ENCODE peak calls at places on chromosomes 16 and 17, in nine cellular contexts. B is IMR-90, G is A549, K is esophagus muscularis mucosa, A is body of pancreas, Z is esophagus squamous epithelium, J is GM12878, M is gastrocnemius medialis, D is adrenal gland. I is an unnamed sample.

GRCh38 chr17:14320734-14321475 is 20.0 kb downstream of the HS3ST3B1 start:
- DNase-seq in B (no peak), G (no peak), K (no peak), A (no peak), Z (no peak), J (no peak), M (no peak), D (no peak), I (no peak)

GRCh38 chr17:2940352-2940751 is 123.1 kb downstream of the OR1D5 start:
- DNase-seq in B (no peak), G (no peak), K (no peak), A (no peak), Z (no peak), J (no peak), M (no peak), D (no peak), I (no peak)

GRCh38 chr16:54176376-54176901 is 110.1 kb downstream of the IRX3 start:
- DNase-seq in B (no peak), G (no peak), K (no peak), A (peak), Z (no peak), J (no peak), M (no peak), D (no peak), I (no peak)

GRCh38 chr17:41965694-41966375 is 760 bp upstream of the CNP start:
- DNase-seq in B (peak), G (peak), K (no peak), A (peak), Z (no peak), J (no peak), M (no peak), D (peak), I (no peak)

GRCh38 chr17:40557531-40558299 is 7.6 kb downstream of the CCR7 start:
- DNase-seq in B (no peak), G (no peak), K (peak), A (no peak), Z (no peak), J (no peak), M (no peak), D (no peak), I (no peak)

GRCh38 chr17:5592382-5592781 is 8.1 kb upstream of the NLRP1 start:
- DNase-seq in B (peak), G (peak), K (no peak), A (no peak), Z (no peak), J (no peak), M (no peak), D (no peak), I (no peak)

GRCh38 chr16:73248316-73248715 is 200.4 kb upstream of the ZFHX3 start:
- DNase-seq in B (no peak), G (no peak), K (no peak), A (no peak), Z (no peak), J (no peak), M (no peak), D (no peak), I (no peak)

GRCh38 chr17:61294777-61295176 is 104.9 kb upstream of the TBX2 start:
- DNase-seq in B (peak), G (peak), K (no peak), A (no peak), Z (no peak), J (no peak), M (no peak), D (no peak), I (peak)

GRCh38 chr16:9122342-9122741 is 30.9 kb downstream of the HAPSTR1 start:
- DNase-seq in B (no peak), G (no peak), K (no peak), A (no peak), Z (no peak), J (no peak), M (no peak), D (no peak), I (no peak)

GRCh38 chr17:52158450-52159042 is at the start of gene CA10:
- DNase-seq in B (no peak), G (no peak), K (no peak), A (no peak), Z (no peak), J (no peak), M (no peak), D (no peak), I (no peak)

GRCh38 chr17:41329279-41329925 is 13.9 kb upstream of the KRTAP17-1 start:
- DNase-seq in B (peak), G (peak), K (no peak), A (peak), Z (no peak), J (no peak), M (no peak), D (peak), I (peak)

GRCh38 chr16:59633996-59634579 is 900.0 kb upstream of the GOT2 start:
- DNase-seq in B (peak), G (peak), K (no peak), A (no peak), Z (no peak), J (no peak), M (no peak), D (no peak), I (no peak)

GRCh38 chr16:65441501-65441900 is 319.6 kb upstream of the CDH11 start:
- DNase-seq in B (no peak), G (no peak), K (no peak), A (no peak), Z (no peak), J (no peak), M (no peak), D (no peak), I (no peak)

GRCh38 chr17:58344047-58344790 is 7.8 kb downstream of the SUPT4H1 start:
- DNase-seq in B (no peak), G (no peak), K (no peak), A (peak), Z (peak), J (peak), M (no peak), D (no peak), I (no peak)

GRCh38 chr17:69711504-69711903 is 297.0 kb downstream of the MAP2K6 start:
- DNase-seq in B (no peak), G (no peak), K (no peak), A (no peak), Z (no peak), J (no peak), M (no peak), D (no peak), I (no peak)

GRCh38 chr17:64723781-64724180 is 61.7 kb upstream of the SMURF2 start:
- DNase-seq in B (peak), G (no peak), K (no peak), A (no peak), Z (no peak), J (no peak), M (no peak), D (no peak), I (no peak)

GRCh38 chr16:11252482-11252931 is 3.5 kb downstream of the SOCS1 start:
- DNase-seq in B (no peak), G (no peak), K (no peak), A (no peak), Z (no peak), J (no peak), M (no peak), D (no peak), I (no peak)

GRCh38 chr16:76956394-76956793 is 234.6 kb upstream of the MON1B start:
- DNase-seq in B (no peak), G (no peak), K (no peak), A (no peak), Z (no peak), J (no peak), M (no peak), D (no peak), I (no peak)

GRCh38 chr17:14513835-14514234 is 213.0 kb downstream of the HS3ST3B1 start:
- DNase-seq in B (no peak), G (no peak), K (no peak), A (no peak), Z (no peak), J (no peak), M (no peak), D (no peak), I (no peak)

GRCh38 chr16:31105677-31106213 is 2.4 kb upstream of the BCKDK start:
- DNase-seq in B (no peak), G (peak), K (peak), A (peak), Z (no peak), J (no peak), M (peak), D (peak), I (peak)

GRCh38 chr17:66481259-66481658 is 178.8 kb downstream of the PRKCA start:
- DNase-seq in B (no peak), G (no peak), K (no peak), A (no peak), Z (no peak), J (no peak), M (no peak), D (no peak), I (no peak)

GRCh38 chr17:81340606-81341346 is 45.7 kb upstream of the SLC38A10 start:
- DNase-seq in B (no peak), G (no peak), K (no peak), A (peak), Z (no peak), J (no peak), M (peak), D (peak), I (no peak)

GRCh38 chr16:78563905-78564304 is 464.5 kb downstream of the WWOX start:
- DNase-seq in B (no peak), G (no peak), K (no peak), A (no peak), Z (no peak), J (no peak), M (peak), D (no peak), I (no peak)

GRCh38 chr16:3584412-3584811 is 7.2 kb upstream of the NLRC3 start:
- DNase-seq in B (no peak), G (no peak), K (no peak), A (no peak), Z (no peak), J (no peak), M (no peak), D (no peak), I (no peak)

GRCh38 chr16:3581392-3581791 is 4.2 kb upstream of the NLRC3 start:
- DNase-seq in B (no peak), G (no peak), K (no peak), A (no peak), Z (no peak), J (no peak), M (no peak), D (no peak), I (no peak)

GRCh38 chr16:3580686-3581085 is 3.5 kb upstream of the NLRC3 start:
- DNase-seq in B (peak), G (no peak), K (no peak), A (no peak), Z (no peak), J (no peak), M (no peak), D (no peak), I (no peak)

GRCh38 chr16:3582276-3583165 is 5.3 kb upstream of the NLRC3 start:
- DNase-seq in B (no peak), G (no peak), K (no peak), A (no peak), Z (no peak), J (no peak), M (no peak), D (no peak), I (no peak)

DNA sequence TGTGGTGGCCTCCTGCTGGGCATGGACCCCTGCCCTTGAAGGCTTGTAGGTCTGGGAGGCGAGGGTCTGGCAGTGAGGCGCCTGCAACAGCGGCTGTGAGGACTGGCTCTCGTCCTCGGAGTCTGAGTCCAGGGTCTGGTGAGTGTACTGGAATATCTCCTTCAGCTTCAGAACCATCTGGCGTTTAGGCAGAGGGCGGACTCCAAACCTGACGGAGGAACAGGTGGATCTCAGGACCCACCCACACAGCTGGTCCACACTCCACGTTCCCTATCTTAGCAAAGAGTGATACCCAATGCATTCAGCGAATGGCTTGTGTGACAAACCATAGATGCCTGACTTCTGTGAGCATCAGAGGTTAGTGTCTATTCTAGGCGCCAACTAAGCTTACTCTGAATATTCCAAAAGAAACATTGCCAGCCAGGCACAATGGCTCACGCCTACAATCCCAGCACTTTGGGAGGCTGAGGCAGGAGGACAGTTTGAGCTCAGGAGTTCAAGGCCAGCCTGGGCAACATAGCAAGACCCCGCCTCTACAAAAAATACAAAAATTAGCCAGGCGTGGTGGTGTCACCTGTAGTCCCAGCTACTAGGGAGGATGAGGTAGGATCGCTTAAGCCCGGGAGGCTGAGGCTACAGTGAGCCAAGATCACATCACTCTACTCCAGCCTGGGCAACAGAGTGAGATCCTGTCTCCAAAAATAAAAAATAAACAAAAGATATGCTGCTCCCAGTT is 6.3 kb upstream of the NLRC3 start:
- DNase-seq in B (no peak), G (no peak), K (no peak), A (no peak), Z (no peak), J (no peak), M (no peak), D (no peak), I (no peak)
- TF ChIP-seq POLR2A in B (no peak), G (no peak), K (no peak), A (no peak), Z (no peak), J (no peak), M (no peak), D (no peak), I (no peak)

GRCh38 chr17:8204761-8205555 is 5.4 kb downstream of the AURKB start:
- DNase-seq in B (no peak), G (no peak), K (no peak), A (no peak), Z (no peak), J (no peak), M (no peak), D (no peak), I (no peak)
- TF ChIP-seq POLR2A in B (no peak), G (no peak), K (no peak), A (no peak), Z (no peak), J (peak), M (no peak), D (no peak), I (no peak)

GRCh38 chr17:16215002-16215272 is 397 bp downstream of the NCOR1 start:
- DNase-seq in B (no peak), G (peak), K (no peak), A (peak), Z (no peak), J (no peak), M (peak), D (peak), I (peak)
- TF ChIP-seq POLR2A in B (no peak), G (no peak), K (no peak), A (no peak), Z (no peak), J (no peak), M (no peak), D (no peak), I (no peak)

DNA sequence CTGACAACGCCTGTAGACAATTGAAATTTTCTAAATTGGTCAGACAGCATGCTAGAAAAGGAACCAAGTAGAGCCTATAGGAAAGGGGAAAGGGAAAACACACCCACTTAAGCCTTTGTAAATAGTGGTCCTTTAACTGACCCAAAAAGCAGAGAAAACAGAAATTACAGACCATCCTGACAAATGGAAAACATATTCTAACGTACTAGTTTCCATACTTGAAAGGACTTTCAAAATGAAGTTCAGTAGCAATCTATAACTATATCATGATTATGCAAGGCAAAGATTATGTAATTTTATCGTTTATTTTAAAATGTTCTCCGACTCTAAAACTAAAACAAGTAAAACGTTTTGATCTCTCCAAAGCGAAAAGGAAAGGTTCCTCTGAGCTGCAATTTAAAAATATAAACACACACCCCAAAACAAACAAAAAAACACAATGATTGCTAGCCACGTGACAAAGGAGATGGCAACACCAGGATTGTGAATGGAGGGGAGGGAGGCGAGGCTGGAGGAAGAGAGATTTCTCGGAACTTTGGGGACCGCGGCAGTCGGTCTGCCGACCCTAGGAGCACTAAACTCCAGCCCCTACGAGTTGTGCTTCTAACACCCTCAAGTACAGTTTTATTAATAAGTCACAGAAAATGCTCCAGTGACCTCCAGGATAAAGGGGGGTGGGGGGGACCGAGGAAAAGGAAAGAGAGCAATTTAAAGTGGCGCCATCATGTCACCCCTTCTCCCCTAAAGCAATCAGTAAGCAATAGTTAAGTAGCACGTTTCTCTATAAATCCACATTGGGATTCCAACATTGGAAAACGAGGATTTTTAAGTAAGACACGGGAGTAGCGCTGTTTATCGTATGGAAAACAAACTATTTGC is 1.7 kb downstream of the KANSL1 start:
- DNase-seq in B (no peak), G (peak), K (no peak), A (no peak), Z (no peak), J (no peak), M (peak), D (peak), I (peak)
- TF ChIP-seq POLR2A in B (no peak), G (no peak), K (no peak), A (no peak), Z (no peak), J (peak), M (peak), D (peak), I (no peak)